ENCODE peak calls at places on chromosomes 13 and 19, in six cellular contexts. E is left lung, O is heart left ventricle, I is transverse colon, A is H9, C is mesendoderm. K is an unnamed sample.

GRCh38 chr19:1513492-1514294 is 874 bp upstream of the ADAMTSL5 start:
- DNase-seq in E (no peak), O (peak), I (peak), A (peak), C (peak), K (peak)

GRCh38 chr19:679418-680286 is 3.5 kb downstream of the FSTL3 start:
- DNase-seq in E (peak), O (peak), I (peak), A (peak), C (peak), K (peak)

GRCh38 chr19:42626181-42626580 is 31.5 kb upstream of the CEACAM8 start:
- DNase-seq in E (no peak), O (no peak), I (no peak), A (no peak), C (no peak), K (no peak)

GRCh38 chr13:113110048-113110851 is 4.7 kb downstream of the F7 start:
- DNase-seq in E (peak), O (no peak), I (no peak), A (no peak), C (no peak), K (no peak)

GRCh38 chr13:80284290-80284689 is 56.6 kb downstream of the SPRY2 start:
- DNase-seq in E (no peak), O (no peak), I (no peak), A (no peak), C (no peak), K (no peak)

GRCh38 chr13:99154064-99154463 is 46.6 kb upstream of the UBAC2 start:
- DNase-seq in E (no peak), O (no peak), I (no peak), A (no peak), C (peak), K (no peak)

GRCh38 chr19:45164577-45165335 is 4.0 kb upstream of the NKPD1 start:
- DNase-seq in E (peak), O (peak), I (peak), A (peak), C (peak), K (no peak)

GRCh38 chr13:113820813-113821651 is 42.8 kb downstream of the GAS6 start:
- DNase-seq in E (peak), O (peak), I (peak), A (no peak), C (no peak), K (peak)

GRCh38 chr13:46580362-46580839 is 27.4 kb downstream of the LRCH1 start:
- DNase-seq in E (no peak), O (no peak), I (no peak), A (no peak), C (no peak), K (no peak)

GRCh38 chr19:42111384-42111783 is 20.9 kb downstream of the POU2F2 start:
- DNase-seq in E (no peak), O (no peak), I (no peak), A (no peak), C (no peak), K (no peak)

GRCh38 chr13:46229251-46229650 is 17.5 kb downstream of the LRRC63 start:
- DNase-seq in E (no peak), O (no peak), I (no peak), A (no peak), C (no peak), K (no peak)

GRCh38 chr19:51375504-51376221 is 3.2 kb upstream of the NKG7 start:
- DNase-seq in E (no peak), O (no peak), I (no peak), A (no peak), C (no peak), K (no peak)

GRCh38 chr19:44580366-44580895 is 32.9 kb upstream of the IGSF23 start:
- DNase-seq in E (no peak), O (no peak), I (peak), A (no peak), C (no peak), K (no peak)

GRCh38 chr19:9308091-9308490 is 1.5 kb downstream of the ZNF699 start:
- DNase-seq in E (no peak), O (no peak), I (no peak), A (no peak), C (no peak), K (no peak)

GRCh38 chr13:105971720-105972119 is 563.7 kb downstream of the EFNB2 start:
- DNase-seq in E (no peak), O (no peak), I (no peak), A (no peak), C (no peak), K (no peak)

GRCh38 chr19:39919976-39920375 is 14.5 kb downstream of the FCGBP start:
- DNase-seq in E (no peak), O (no peak), I (no peak), A (no peak), C (peak), K (peak)

GRCh38 chr19:10295305-10295846 is 5.6 kb downstream of the ICAM5 start:
- DNase-seq in E (peak), O (peak), I (peak), A (peak), C (peak), K (peak)

GRCh38 chr13:20923272-20923671 is 20.7 kb upstream of the XPO4 start:
- DNase-seq in E (no peak), O (peak), I (no peak), A (no peak), C (no peak), K (no peak)

GRCh38 chr19:54431255-54431838 is 16.1 kb downstream of the TTYH1 start:
- DNase-seq in E (no peak), O (peak), I (peak), A (no peak), C (no peak), K (no peak)

GRCh38 chr19:12364391-12365093 is 941 bp downstream of the ZNF442 start:
- DNase-seq in E (peak), O (peak), I (peak), A (peak), C (peak), K (peak)

GRCh38 chr19:16522559-16523377 is 19.5 kb downstream of the CHERP start:
- DNase-seq in E (no peak), O (no peak), I (no peak), A (no peak), C (no peak), K (no peak)

GRCh38 chr19:6061420-6062130 is 48.7 kb downstream of the RFX2 start:
- DNase-seq in E (no peak), O (no peak), I (peak), A (no peak), C (no peak), K (no peak)

DNA sequence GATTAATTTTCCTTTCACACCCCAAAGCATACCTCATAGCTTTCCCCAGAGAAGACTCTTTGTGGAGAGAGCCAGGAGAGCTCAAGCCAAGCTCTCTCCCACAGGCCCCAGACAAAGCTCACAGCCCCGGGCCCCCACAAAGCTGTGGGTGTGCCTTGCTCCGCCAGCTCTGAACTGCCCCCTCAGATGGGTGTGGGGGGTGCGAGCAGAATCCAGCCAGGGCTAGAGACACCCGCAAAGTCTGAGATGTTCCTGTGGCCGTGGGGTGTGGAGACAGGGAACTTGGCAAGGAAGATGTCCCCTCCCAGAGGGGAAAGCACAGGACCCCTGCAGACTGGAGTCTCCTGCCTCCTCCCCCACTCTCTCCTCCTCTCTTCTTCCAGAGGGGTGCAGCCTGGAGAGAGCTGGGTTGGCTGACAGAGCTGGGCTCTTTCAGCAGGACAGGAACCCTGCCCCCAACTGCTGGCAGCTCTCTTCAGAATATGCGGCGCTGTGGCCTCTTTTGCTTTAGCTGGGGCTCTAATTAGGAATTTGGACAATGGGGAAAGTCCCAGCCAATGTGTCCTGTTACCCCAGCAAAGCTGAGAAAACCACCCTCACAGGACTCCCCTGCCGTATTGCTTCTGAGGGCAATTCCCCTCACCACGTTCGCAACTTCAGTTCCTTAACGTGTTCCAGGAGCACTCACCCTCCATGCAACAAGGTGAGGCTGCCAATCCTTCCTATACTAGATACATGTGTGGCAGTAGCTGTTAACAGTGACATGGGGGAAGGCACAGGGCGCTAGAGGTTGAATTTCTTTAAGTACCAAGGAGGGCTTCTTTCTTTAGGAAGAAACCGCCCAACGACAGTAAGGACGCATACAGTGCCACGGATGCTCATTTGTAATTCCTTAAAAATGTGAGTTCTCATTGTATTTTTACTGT is 170.0 kb downstream of the COL4A1 start:
- DNase-seq in E (no peak), O (peak), I (no peak), A (peak), C (peak), K (no peak)
- H3K27ac ChIP-seq in E (peak), O (peak), I (no peak), A (no peak), C (no peak), K (no peak)

DNA sequence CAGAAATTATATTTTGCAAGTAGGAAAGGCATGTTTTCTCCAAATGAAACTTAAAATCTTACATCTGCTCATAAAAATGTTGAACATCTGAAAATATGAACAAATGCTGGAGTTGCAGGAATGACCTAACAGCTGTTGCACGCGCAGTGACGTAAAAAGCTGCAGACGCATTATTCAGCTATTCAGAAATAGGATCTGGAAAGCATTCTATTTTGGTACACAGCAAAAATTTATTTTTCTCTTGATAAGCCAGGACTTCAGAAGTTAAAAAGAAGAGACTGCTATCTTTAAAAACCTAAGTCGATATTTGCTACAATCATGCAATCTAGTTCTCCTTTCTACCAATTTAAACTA is 36.9 kb upstream of the STARD13 start:
- DNase-seq in E (no peak), O (peak), I (peak), A (no peak), C (no peak), K (peak)
- H3K27ac ChIP-seq in E (no peak), O (peak), I (peak), A (no peak), C (no peak), K (no peak)

DNA sequence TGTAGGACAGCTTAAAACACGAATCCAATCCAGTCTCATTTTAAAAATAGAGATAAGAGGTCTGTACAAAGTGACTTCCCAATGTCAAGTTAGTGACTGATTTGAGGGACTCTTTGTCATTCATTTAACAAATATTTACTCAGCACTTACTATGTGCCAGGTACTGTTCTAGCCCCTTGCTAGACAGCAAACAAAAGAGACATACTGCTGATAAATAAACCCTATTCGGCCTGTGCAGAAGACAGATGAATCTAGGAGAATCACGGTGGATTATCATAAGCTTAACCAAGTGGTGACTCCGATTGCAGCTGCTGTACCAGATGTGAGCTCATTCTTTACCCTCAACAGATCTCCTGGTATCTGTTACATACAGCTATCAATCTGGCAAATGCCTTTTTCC is 6.4 kb upstream of the ELF1 start:
- DNase-seq in E (no peak), O (no peak), I (no peak), A (no peak), C (no peak), K (no peak)
- H3K27ac ChIP-seq in E (peak), O (no peak), I (no peak), A (no peak), C (no peak), K (no peak)

GRCh38 chr19:7894612-7895309 is 6.5 kb downstream of the LRRC8E start:
- DNase-seq in E (peak), O (no peak), I (peak), A (no peak), C (no peak), K (no peak)
- H3K27ac ChIP-seq in E (no peak), O (no peak), I (no peak), A (no peak), C (no peak), K (no peak)

GRCh38 chr19:14407889-14408640 is 11.1 kb downstream of the DDX39A start:
- DNase-seq in E (no peak), O (no peak), I (peak), A (no peak), C (no peak), K (peak)
- H3K27ac ChIP-seq in E (peak), O (no peak), I (peak), A (no peak), C (no peak), K (no peak)

DNA sequence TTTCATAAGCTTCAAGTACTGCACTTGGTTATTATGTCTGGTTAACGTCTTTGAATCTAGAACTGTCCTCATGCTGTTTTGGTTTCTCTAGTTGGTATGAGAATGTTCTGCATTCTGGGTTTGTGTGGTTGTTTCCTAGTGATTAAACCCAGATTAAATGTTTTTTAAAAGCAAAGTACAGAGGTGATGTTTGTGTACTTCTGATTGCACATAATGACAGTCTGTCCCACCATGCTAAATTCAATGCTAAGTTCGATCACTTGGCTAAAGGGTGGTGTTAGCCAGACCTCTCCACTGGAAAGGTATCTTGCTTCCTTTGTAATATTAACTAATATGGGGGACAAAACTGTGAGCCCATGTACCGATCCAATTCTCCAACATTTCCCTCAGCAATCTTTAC is 14.6 kb downstream of the N4BP2L1 start:
- DNase-seq in E (no peak), O (no peak), I (no peak), A (no peak), C (no peak), K (no peak)
- H3K27ac ChIP-seq in E (no peak), O (no peak), I (no peak), A (no peak), C (no peak), K (no peak)